ENCODE peak calls at places on chromosomes 13 and 19, in nine cellular contexts. P, O, W, X, T, S, Q, I and N are unnamed samples.

GRCh38 chr19:55085923-55086715 is 10.4 kb downstream of the EPS8L1 start:
- DNase-seq in S (no peak), T (peak; percentile 47), P (no peak), Q (no peak), X (no peak), I (no peak), W (no peak), O (no peak), N (no peak)

GRCh38 chr13:97982286-97982685 is 28.8 kb downstream of the IPO5 start:
- DNase-seq in S (no peak), Q (no peak), O (no peak), W (no peak), X (no peak), P (no peak), T (no peak), I (no peak), N (no peak)

GRCh38 chr13:104553156-104553555 is 1486.9 kb upstream of the SLC10A2 start:
- DNase-seq in X (no peak), S (no peak), P (no peak), I (no peak), Q (no peak), O (no peak), W (no peak), T (no peak), N (no peak)

GRCh38 chr13:99812611-99813010 is 159.0 kb downstream of the ZIC5 start:
- DNase-seq in S (no peak), T (no peak), O (no peak), I (no peak), Q (no peak), P (peak; percentile 34), W (no peak), X (no peak), N (no peak)

GRCh38 chr13:94548382-94549240 is 47.3 kb downstream of the TGDS start:
- DNase-seq in X (peak; percentile 50), T (peak; percentile 73), O (peak; percentile 77), P (peak; percentile 59), S (peak; percentile 39), W (no peak), Q (peak; percentile 71), I (no peak), N (peak; percentile 70)

GRCh38 chr13:36673838-36674326 is at the start of gene SERTM1:
- DNase-seq in P (no peak), W (no peak), X (no peak), I (no peak), Q (no peak), O (no peak), T (peak; percentile 82), S (peak; percentile 17), N (peak; percentile 52)

GRCh38 chr13:46553886-46554855 is 1.2 kb downstream of the LRCH1 start:
- DNase-seq in S (peak; percentile 36), T (peak; percentile 48), W (peak; percentile 73), I (peak; percentile 75), P (peak; percentile 74), Q (peak; percentile 94), X (peak; percentile 65), O (peak; percentile 74), N (peak; percentile 65)

GRCh38 chr13:21426238-21426637 is 32.9 kb downstream of the ZDHHC20 start:
- DNase-seq in W (no peak), Q (no peak), T (no peak), X (no peak), I (no peak), P (no peak), O (no peak), S (no peak), N (no peak)

GRCh38 chr19:21482863-21483276 is 22.5 kb upstream of the ZNF429 start:
- DNase-seq in O (peak; percentile 18), Q (no peak), X (peak; percentile 45), S (peak; percentile 45), T (peak; percentile 72), W (peak; percentile 57), P (peak; percentile 51), I (peak; percentile 62), N (peak; percentile 66)

GRCh38 chr19:29596885-29597525 is 9.1 kb upstream of the POP4 start:
- DNase-seq in S (no peak), I (no peak), P (no peak), T (no peak), Q (peak; percentile 71), W (no peak), X (no peak), O (peak; percentile 71), N (no peak)

GRCh38 chr19:2462635-2463421 is 6.1 kb upstream of the LMNB2 start:
- DNase-seq in Q (peak; percentile 80), W (no peak), S (peak; percentile 59), P (peak; percentile 89), X (no peak), I (peak; percentile 85), O (no peak), T (peak; percentile 96), N (peak; percentile 91)

GRCh38 chr19:11699931-11700794 is 38.6 kb downstream of the ZNF823 start:
- DNase-seq in O (no peak), X (no peak), S (peak; percentile 6), P (peak; percentile 28), W (no peak), Q (peak; percentile 39), I (no peak), T (no peak), N (no peak)

GRCh38 chr13:24651718-24652345 is 28.4 kb upstream of the ATP12A start:
- DNase-seq in O (peak; percentile 93), Q (no peak), P (no peak), S (no peak), X (no peak), I (no peak), W (no peak), T (no peak), N (peak; percentile 59)

GRCh38 chr19:5321851-5322681 is 18.5 kb downstream of the PTPRS start:
- DNase-seq in I (no peak), O (no peak), W (no peak), P (no peak), T (peak; percentile 50), Q (peak; percentile 42), S (no peak), X (peak; percentile 89), N (no peak)

GRCh38 chr19:7915250-7916136 is 863 bp downstream of the TGFBR3L start:
- DNase-seq in O (no peak), W (no peak), X (no peak), T (no peak), Q (no peak), P (no peak), S (no peak), I (no peak), N (no peak)

GRCh38 chr13:97058417-97058816 is 64.1 kb upstream of the OXGR1 start:
- DNase-seq in I (no peak), O (no peak), W (no peak), S (no peak), T (no peak), X (no peak), P (no peak), Q (no peak), N (no peak)

GRCh38 chr19:35253316-35254286 is 4.8 kb downstream of the LSR start:
- DNase-seq in Q (no peak), W (no peak), O (no peak), T (peak; percentile 17), P (no peak), S (no peak), X (peak; percentile 3), I (no peak), N (no peak)

GRCh38 chr19:17004386-17004785 is 22.2 kb downstream of the CPAMD8 start:
- DNase-seq in X (no peak), W (no peak), P (no peak), S (no peak), T (no peak), Q (no peak), I (no peak), O (no peak), N (no peak)

GRCh38 chr13:50713849-50714248 is 129.6 kb downstream of the DLEU7 start:
- DNase-seq in P (peak; percentile 36), I (no peak), T (no peak), O (no peak), W (no peak), X (peak; percentile 32), Q (peak; percentile 12), S (no peak), N (no peak)

GRCh38 chr13:32600891-32601290 is 14.6 kb downstream of the PDS5B start:
- DNase-seq in O (no peak), T (no peak), W (no peak), S (no peak), I (no peak), X (no peak), P (no peak), Q (no peak), N (no peak)